ENCODE peak calls at places on chromosomes 16 and 17, in eight cellular contexts. Q is cardiac muscle cell, T is K562, Y is GM13976, A is choroid plexus epithelial cell, O is MM.1S, M is heart left ventricle, D is GM12865. H is an unnamed sample.
A peak's percentile ranks its signal among the peaks of the same experiment; 100 is the strongest.

GRCh38 chr16:48308535-48308934 is 61.2 kb upstream of the ABCC11 start:
- DNase-seq in D (no peak), O (no peak), A (no peak), T (no peak), M (no peak), Y (no peak), Q (no peak), H (no peak)

GRCh38 chr16:17784073-17784472 is 313.3 kb upstream of the XYLT1 start:
- DNase-seq in A (peak; percentile 74), T (peak; percentile 34), Q (no peak), M (no peak), O (peak; percentile 18), D (peak; percentile 10), Y (no peak), H (peak; percentile 9)

GRCh38 chr17:55285340-55286301 is 20.9 kb downstream of the HLF start:
- DNase-seq in T (no peak), Y (no peak), A (peak; percentile 96), Q (peak; percentile 93), M (peak; percentile 87), D (no peak), O (no peak), H (no peak)

GRCh38 chr17:13835151-13835550 is 233.4 kb upstream of the HS3ST3A1 start:
- DNase-seq in A (no peak), Y (no peak), O (no peak), Q (no peak), T (no peak), M (no peak), D (no peak), H (no peak)

GRCh38 chr16:85296859-85297698 is 184.8 kb upstream of the CIBAR2 start:
- DNase-seq in A (no peak), T (peak; percentile 72), D (peak; percentile 45), O (peak; percentile 36), Q (peak; percentile 28), Y (peak; percentile 78), M (no peak), H (peak; percentile 73)

GRCh38 chr16:25161753-25162152 is 50.2 kb downstream of the LCMT1 start:
- DNase-seq in Y (no peak), T (no peak), D (no peak), O (no peak), A (no peak), Q (no peak), M (no peak), H (no peak)

GRCh38 chr16:72995151-72995881 is 52.6 kb downstream of the ZFHX3 start:
- DNase-seq in T (peak; percentile 43), Y (no peak), D (peak; percentile 19), M (no peak), Q (no peak), A (no peak), O (no peak), H (peak; percentile 51)

GRCh38 chr17:1227917-1228751 is 42.1 kb upstream of the BHLHA9 start:
- DNase-seq in A (peak; percentile 9), M (peak; percentile 71), Y (peak; percentile 84), Q (peak; percentile 9), T (no peak), O (no peak), D (peak; percentile 86), H (no peak)

GRCh38 chr16:48194828-48195566 is 39.2 kb upstream of the ABCC12 start:
- DNase-seq in Q (peak; percentile 36), O (no peak), Y (no peak), T (no peak), M (no peak), D (no peak), A (peak; percentile 77), H (no peak)

DNA sequence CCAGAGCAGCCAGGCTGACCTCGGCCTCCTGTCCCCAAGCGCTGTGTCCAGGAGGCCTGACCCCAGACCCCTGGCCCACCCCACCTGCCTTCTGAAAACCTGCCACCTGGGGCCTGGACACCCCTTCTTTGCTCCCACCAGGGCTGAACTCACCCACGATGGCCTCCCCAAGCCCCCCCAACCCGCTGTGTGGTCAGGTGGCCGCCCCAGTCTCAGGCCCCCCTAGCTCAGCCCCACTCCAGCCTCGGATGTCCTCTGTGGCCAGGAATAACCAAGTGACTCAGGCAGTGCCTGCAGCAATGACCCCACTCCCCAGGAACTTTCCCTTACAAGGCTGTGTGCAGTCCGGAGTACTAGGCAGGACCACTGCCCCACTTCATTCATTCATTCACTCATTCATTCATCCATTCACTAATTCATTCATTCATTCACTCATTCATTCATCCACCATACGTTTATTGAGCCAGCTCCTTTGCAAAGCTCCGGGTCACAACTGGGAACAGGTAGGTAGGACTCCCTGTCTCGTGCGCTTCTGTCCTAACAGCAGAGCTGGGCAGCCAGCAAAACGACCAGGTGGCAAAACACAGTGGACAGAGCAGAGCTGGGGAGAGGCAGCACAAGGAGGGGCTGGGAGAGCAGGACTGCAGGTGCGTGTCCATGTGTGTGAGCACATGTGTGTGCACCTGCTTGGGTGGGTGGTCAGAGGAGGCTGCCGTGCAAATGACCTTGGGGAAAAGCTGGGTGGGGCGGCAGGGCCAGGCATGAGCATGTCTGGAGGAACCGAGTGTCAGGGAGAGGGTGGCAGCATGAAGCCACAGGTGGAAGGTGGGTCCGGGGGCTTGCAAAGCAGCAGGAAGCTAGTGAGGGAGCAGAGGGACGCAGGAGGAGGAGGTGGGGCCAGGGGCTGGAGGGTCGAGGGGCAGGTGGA is 75.8 kb upstream of the CBX4 start:
- DNase-seq in M (peak; percentile 51), Y (no peak), D (no peak), A (no peak), O (no peak), T (no peak), Q (no peak), H (no peak)
- TF ChIP-seq CTCF in M (no peak), Y (no peak), D (no peak), A (no peak), O (no peak), T (no peak), Q (no peak), H (no peak)

GRCh38 chr17:80650751-80651173 is 106.1 kb downstream of the RPTOR start:
- DNase-seq in O (no peak), Q (no peak), Y (no peak), D (no peak), M (no peak), T (no peak), A (peak; percentile 23), H (no peak)

GRCh38 chr17:80649200-80649644 is 104.6 kb downstream of the RPTOR start:
- DNase-seq in D (no peak), Q (no peak), T (no peak), M (no peak), A (no peak), Y (no peak), O (no peak), H (no peak)

GRCh38 chr17:80647746-80648145 is 103.1 kb downstream of the RPTOR start:
- DNase-seq in D (no peak), Y (no peak), T (no peak), A (peak; percentile 78), Q (peak; percentile 61), M (no peak), O (no peak), H (no peak)

GRCh38 chr17:80650339-80650672 is 105.7 kb downstream of the RPTOR start:
- DNase-seq in Y (no peak), D (no peak), T (no peak), A (no peak), M (no peak), Q (no peak), O (no peak), H (no peak)

GRCh38 chr17:80649672-80650338 is 105.2 kb downstream of the RPTOR start:
- DNase-seq in M (peak; percentile 74), Q (peak; percentile 95), Y (peak; percentile 62), D (peak; percentile 21), O (no peak), T (peak; percentile 74), A (peak; percentile 82), H (peak; percentile 69)
- TF ChIP-seq CTCF in M (peak; percentile 41), Q (peak; percentile 56), Y (peak; percentile 45), D (peak; percentile 14), O (peak; percentile 30), T (peak; percentile 100), A (peak; percentile 75), H (peak; percentile 54)

DNA sequence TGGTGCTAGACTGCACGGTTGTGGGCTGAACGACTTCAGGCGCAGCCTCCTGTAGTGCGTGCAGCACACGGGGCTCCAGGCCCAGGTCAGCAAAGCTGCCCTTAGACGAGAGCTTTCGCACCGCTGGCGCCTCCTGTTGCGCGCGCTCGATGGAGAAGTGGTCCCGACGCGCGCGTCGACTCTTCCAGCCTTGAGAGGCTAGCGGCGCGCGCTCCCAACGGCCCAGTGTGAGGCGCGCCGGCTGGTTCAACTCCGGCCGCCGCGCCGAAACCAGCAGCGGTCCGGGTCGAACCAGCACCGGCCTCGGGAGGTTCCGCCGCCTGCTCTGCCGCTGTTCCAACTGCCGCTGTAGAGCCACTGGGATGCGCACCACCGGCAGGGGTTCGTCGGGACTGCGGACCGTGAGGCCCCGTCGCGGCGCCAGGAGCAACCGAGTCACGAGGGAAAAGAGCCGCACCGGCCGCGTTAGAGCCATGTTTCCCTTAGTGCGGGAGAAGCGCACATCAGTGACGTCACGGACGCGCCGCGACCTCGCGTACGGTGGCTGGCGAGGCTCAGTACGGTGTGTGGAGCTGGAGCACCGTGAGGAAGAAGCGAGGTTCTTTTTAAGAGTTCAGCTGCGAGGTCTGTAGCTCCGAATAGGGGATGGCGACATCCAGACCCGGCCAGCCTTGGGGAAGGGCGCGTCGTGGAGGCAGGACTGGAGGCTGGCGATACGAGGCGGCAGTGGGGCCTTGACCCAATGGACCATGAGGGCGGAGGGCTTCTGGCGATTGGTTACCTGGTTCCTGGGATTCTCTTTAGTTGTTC is at the start of the genes DDX28 and DUS2:
- DNase-seq in O (peak; percentile 93), D (peak; percentile 95), T (peak; percentile 84), Y (peak; percentile 93), Q (peak; percentile 95), M (peak; percentile 96), A (peak; percentile 94), H (peak; percentile 90)
- TF ChIP-seq CTCF in O (peak; percentile 11), D (no peak), T (peak; percentile 1), Y (no peak), Q (no peak), M (no peak), A (no peak), H (no peak)

GRCh38 chr17:48526986-48527741 is 3.6 kb downstream of the HOXB1 start:
- DNase-seq in Q (no peak), O (no peak), T (no peak), Y (no peak), M (no peak), A (no peak), D (no peak), H (peak; percentile 32)

GRCh38 chr17:48519427-48519826 is 11.4 kb downstream of the HOXB1 start:
- DNase-seq in Y (no peak), D (no peak), M (no peak), O (no peak), A (no peak), T (peak; percentile 60), Q (no peak), H (no peak)

GRCh38 chr17:48520631-48521045 is 10.2 kb downstream of the HOXB1 start:
- DNase-seq in Y (no peak), T (no peak), A (no peak), O (no peak), D (no peak), M (no peak), Q (no peak), H (no peak)

GRCh38 chr17:48522031-48522593 is 8.7 kb downstream of the HOXB1 start:
- DNase-seq in A (no peak), Y (no peak), O (no peak), M (no peak), Q (peak; percentile 34), T (peak; percentile 92), D (no peak), H (no peak)

DNA sequence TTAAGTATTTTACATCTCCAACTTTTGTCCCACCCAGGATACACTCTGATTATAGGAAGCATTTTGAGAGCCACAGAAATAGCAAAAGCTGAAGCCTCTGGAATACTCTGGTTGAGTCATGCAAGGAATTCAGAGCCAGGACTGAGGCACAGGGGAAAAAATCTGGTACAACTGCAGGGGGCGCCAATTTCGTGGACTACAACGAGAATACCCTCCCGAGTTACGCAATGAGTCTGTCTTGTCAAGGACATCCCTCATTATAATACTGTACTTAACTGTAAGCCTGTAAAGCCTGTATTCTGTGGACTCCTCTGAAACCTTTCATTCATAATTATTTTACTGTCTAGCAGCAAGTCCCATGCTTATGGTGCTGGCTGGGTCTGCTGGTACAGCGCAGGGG is 7.8 kb downstream of the HOXB1 start:
- DNase-seq in Q (no peak), M (no peak), A (no peak), Y (no peak), O (no peak), D (no peak), T (no peak), H (no peak)
- TF ChIP-seq CTCF in Q (peak; percentile 32), M (no peak), A (peak; percentile 2), Y (no peak), O (no peak), D (no peak), T (peak; percentile 39), H (no peak)

H was measured in endothelial cell.